ENCODE peak calls at places on chromosomes 1 and 21, in six cellular contexts. E is HCT116; T is A549; O is T-helper 2 cell; S is activated T-helper 9 cell treated with anti-CD3 and anti-CD28 coated beads, Interleukin-2, amount 50 U/mL, for 16 hours; B is smooth muscle cell of the brain vasculature. P is an unnamed sample.

GRCh38 chr1:14598498-14599172 is at the start of gene KAZN:
- DNase-seq in E (no peak), T (no peak), O (no peak), S (no peak), B (no peak), P (no peak)

GRCh38 chr21:34812510-34813265 is 143.9 kb downstream of the CLIC6 start:
- DNase-seq in E (no peak), T (no peak), O (no peak), S (no peak), B (peak; percentile 69), P (no peak)

GRCh38 chr1:37123266-37123665 is 89.0 kb upstream of the GRIK3 start:
- DNase-seq in E (no peak), T (no peak), O (no peak), S (no peak), B (no peak), P (no peak)

GRCh38 chr1:235112297-235113182 is 16.1 kb downstream of the TOMM20 start:
- DNase-seq in E (no peak), T (no peak), O (no peak), S (no peak), B (no peak), P (no peak)

GRCh38 chr1:22447581-22448215 is 4.0 kb upstream of the ZBTB40 start:
- DNase-seq in E (no peak), T (peak; percentile 16), O (no peak), S (no peak), B (peak; percentile 17), P (peak; percentile 69)

GRCh38 chr1:204887846-204888245 is 17.2 kb downstream of the NFASC start:
- DNase-seq in E (no peak), T (no peak), O (no peak), S (no peak), B (no peak), P (no peak)

GRCh38 chr1:155104605-155105534 is 22.8 kb upstream of the EFNA1 start:
- DNase-seq in E (no peak), T (no peak), O (no peak), S (no peak), B (no peak), P (no peak)

GRCh38 chr1:56527548-56528302 is 51.6 kb downstream of the PLPP3 start:
- DNase-seq in E (no peak), T (no peak), O (no peak), S (no peak), B (no peak), P (peak; percentile 70)

GRCh38 chr1:157966034-157966671 is 27.3 kb upstream of the KIRREL1 start:
- DNase-seq in E (no peak), T (peak; percentile 64), O (no peak), S (no peak), B (no peak), P (no peak)

GRCh38 chr1:211879475-211879874 is 48.9 kb upstream of the LPGAT1 start:
- DNase-seq in E (no peak), T (no peak), O (no peak), S (no peak), B (no peak), P (no peak)

GRCh38 chr1:174445817-174446216 is 1.9 kb upstream of the GPR52 start:
- DNase-seq in E (no peak), T (no peak), O (no peak), S (no peak), B (no peak), P (no peak)

GRCh38 chr1:24713176-24713575 is 32.1 kb upstream of the CLIC4 start:
- DNase-seq in E (no peak), T (no peak), O (no peak), S (no peak), B (no peak), P (no peak)

GRCh38 chr1:195714248-195714647 is 894.0 kb downstream of the KCNT2 start:
- DNase-seq in E (no peak), T (no peak), O (no peak), S (no peak), B (no peak), P (no peak)

GRCh38 chr1:98405581-98406059 is 255.9 kb upstream of the SNX7 start:
- DNase-seq in E (no peak), T (no peak), O (no peak), S (no peak), B (no peak), P (no peak)

GRCh38 chr21:45390831-45391742 is 13.9 kb upstream of the COL18A1 start:
- DNase-seq in E (no peak), T (no peak), O (no peak), S (no peak), B (no peak), P (no peak)

GRCh38 chr1:155184835-155185782 is 11.5 kb downstream of the TRIM46 start:
- DNase-seq in E (no peak), T (no peak), O (no peak), S (no peak), B (no peak), P (no peak)

GRCh38 chr1:244444854-244445253 is 6.9 kb downstream of the ADSS2 start:
- DNase-seq in E (no peak), T (no peak), O (no peak), S (no peak), B (no peak), P (no peak)

GRCh38 chr1:221201773-221202172 is 322.5 kb downstream of the HLX start:
- DNase-seq in E (no peak), T (no peak), O (no peak), S (no peak), B (no peak), P (no peak)

GRCh38 chr1:113581323-113581722 is 178.0 kb downstream of the PHTF1 start:
- DNase-seq in E (no peak), T (no peak), O (no peak), S (no peak), B (no peak), P (no peak)

GRCh38 chr21:38249256-38249655 is 7.5 kb upstream of the KCNJ15 start:
- DNase-seq in E (no peak), T (no peak), O (no peak), S (no peak), B (no peak), P (no peak)

GRCh38 chr1:107559881-107560280 is 405.1 kb downstream of the VAV3 start:
- DNase-seq in E (no peak), T (no peak), O (no peak), S (no peak), B (no peak), P (no peak)

GRCh38 chr1:160238408-160238807 is 23.9 kb downstream of the DCAF8 start:
- DNase-seq in E (no peak), T (no peak), O (no peak), S (no peak), B (no peak), P (no peak)

GRCh38 chr1:3012511-3013291 is 8.6 kb upstream of the ACTRT2 start:
- DNase-seq in E (no peak), T (peak; percentile 66), O (peak; percentile 22), S (peak; percentile 16), B (no peak), P (no peak)

GRCh38 chr1:183180634-183181056 is 5.4 kb upstream of the LAMC2 start:
- DNase-seq in E (no peak), T (peak; percentile 85), O (no peak), S (no peak), B (peak; percentile 33), P (peak; percentile 95)

GRCh38 chr21:42552407-42553336 is 39.0 kb downstream of the SLC37A1 start:
- DNase-seq in E (no peak), T (no peak), O (no peak), S (no peak), B (no peak), P (no peak)

GRCh38 chr1:205186191-205186590 is 25.3 kb downstream of the DSTYK start:
- DNase-seq in E (no peak), T (no peak), O (no peak), S (no peak), B (no peak), P (no peak)